ENCODE peak calls at places on chromosome 1, in six cellular contexts. N is GM23248; I is OCI-LY7; G is uterus; O is colonic mucosa; X is CD8-positive, alpha-beta T cell. K is an unnamed sample.

GRCh38 chr1:44723064-44723463 is 7.9 kb downstream of the RNU5D-1 start:
- DNase-seq in N (no peak), I (no peak), G (no peak), O (no peak), X (peak; percentile 53), K (no peak)

GRCh38 chr1:27535386-27535785 is 45.4 kb upstream of the WASF2 start:
- DNase-seq in N (no peak), I (no peak), G (no peak), O (no peak), X (no peak), K (no peak)

GRCh38 chr1:221085712-221086111 is 206.5 kb downstream of the HLX start:
- DNase-seq in N (no peak), I (no peak), G (no peak), O (no peak), X (no peak), K (no peak)

GRCh38 chr1:221032616-221033342 is 153.5 kb downstream of the HLX start:
- DNase-seq in N (peak; percentile 37), I (no peak), G (no peak), O (no peak), X (no peak), K (peak; percentile 17)

GRCh38 chr1:26200413-26200812 is 10.0 kb downstream of the CATSPER4 start:
- DNase-seq in N (no peak), I (no peak), G (no peak), O (no peak), X (no peak), K (no peak)

GRCh38 chr1:241531195-241532172 is 694 bp upstream of the KMO start:
- DNase-seq in N (peak; percentile 84), I (peak; percentile 91), G (no peak), O (no peak), X (no peak), K (peak; percentile 65)

GRCh38 chr1:23369335-23370013 is at the start of gene ZNF436:
- DNase-seq in N (peak; percentile 85), I (peak; percentile 29), G (peak; percentile 92), O (peak; percentile 85), X (peak; percentile 52), K (peak; percentile 94)

GRCh38 chr1:209768354-209768774 is 12.5 kb downstream of the TRAF3IP3 start:
- DNase-seq in N (no peak), I (peak; percentile 5), G (no peak), O (peak; percentile 37), X (peak; percentile 89), K (no peak)

GRCh38 chr1:58815069-58815679 is 31.3 kb upstream of the JUN start:
- DNase-seq in N (peak; percentile 83), I (peak; percentile 72), G (peak; percentile 85), O (peak; percentile 89), X (peak; percentile 69), K (no peak)

GRCh38 chr1:51329443-51330325 is 678 bp downstream of the TTC39A start:
- DNase-seq in N (no peak), I (no peak), G (no peak), O (peak; percentile 83), X (no peak), K (no peak)

GRCh38 chr1:245939756-245940345 is 567.2 kb downstream of the SMYD3 start:
- DNase-seq in N (no peak), I (no peak), G (no peak), O (no peak), X (no peak), K (peak; percentile 51)

GRCh38 chr1:167805041-167805556 is 83.3 kb downstream of the MPZL1 start:
- DNase-seq in N (no peak), I (peak; percentile 37), G (no peak), O (no peak), X (peak; percentile 57), K (no peak)

GRCh38 chr1:28369518-28370219 is at the start of gene PHACTR4:
- DNase-seq in N (peak; percentile 97), I (peak; percentile 93), G (peak; percentile 90), O (peak; percentile 94), X (peak; percentile 85), K (peak; percentile 98)

GRCh38 chr1:230541306-230541705 is 101.0 kb upstream of the COG2 start:
- DNase-seq in N (no peak), I (no peak), G (no peak), O (no peak), X (no peak), K (no peak)

GRCh38 chr1:245856944-245857531 is 650.0 kb downstream of the SMYD3 start:
- DNase-seq in N (peak; percentile 92), I (no peak), G (no peak), O (no peak), X (no peak), K (no peak)

GRCh38 chr1:15493869-15494390 is 18.0 kb downstream of the CELA2B start:
- DNase-seq in N (no peak), I (no peak), G (no peak), O (no peak), X (no peak), K (no peak)

GRCh38 chr1:110756506-110756905 is 81.8 kb upstream of the KCNA3 start:
- DNase-seq in N (no peak), I (no peak), G (no peak), O (no peak), X (no peak), K (peak; percentile 12)

GRCh38 chr1:89175601-89176256 is at the start of gene GBP7:
- DNase-seq in N (no peak), I (no peak), G (no peak), O (no peak), X (no peak), K (no peak)

GRCh38 chr1:115077286-115077983 is 11.9 kb downstream of the TSPAN2 start:
- DNase-seq in N (peak; percentile 20), I (no peak), G (no peak), O (no peak), X (no peak), K (peak; percentile 71)

GRCh38 chr1:236159704-236160539 is 17.6 kb downstream of the GPR137B start:
- DNase-seq in N (no peak), I (no peak), G (no peak), O (peak; percentile 49), X (no peak), K (no peak)

GRCh38 chr1:219871427-219872057 is 56.8 kb downstream of the SLC30A10 start:
- DNase-seq in N (no peak), I (no peak), G (no peak), O (no peak), X (no peak), K (no peak)

GRCh38 chr1:213996320-213997022 is 8.7 kb downstream of the PROX1 start:
- DNase-seq in N (peak; percentile 70), I (no peak), G (no peak), O (no peak), X (no peak), K (peak; percentile 90)

GRCh38 chr1:9689971-9690381 is 38.4 kb downstream of the PIK3CD start:
- DNase-seq in N (peak; percentile 59), I (no peak), G (peak; percentile 29), O (peak; percentile 39), X (peak; percentile 62), K (peak; percentile 45)

GRCh38 chr1:119646521-119647227 is 1.4 kb downstream of the ZNF697 start:
- DNase-seq in N (peak; percentile 83), I (no peak), G (no peak), O (no peak), X (no peak), K (peak; percentile 20)

GRCh38 chr1:236868625-236869467 is 73.8 kb downstream of the MTR start:
- DNase-seq in N (peak; percentile 70), I (peak; percentile 62), G (no peak), O (peak; percentile 30), X (peak; percentile 58), K (peak; percentile 19)

GRCh38 chr1:20166047-20166446 is 19.8 kb upstream of the UBXN10 start:
- DNase-seq in N (peak; percentile 56), I (no peak), G (peak; percentile 24), O (no peak), X (no peak), K (no peak)

GRCh38 chr1:241762713-241763339 is 85.2 kb upstream of the EXO1 start:
- DNase-seq in N (peak; percentile 21), I (no peak), G (no peak), O (no peak), X (no peak), K (no peak)

DNA sequence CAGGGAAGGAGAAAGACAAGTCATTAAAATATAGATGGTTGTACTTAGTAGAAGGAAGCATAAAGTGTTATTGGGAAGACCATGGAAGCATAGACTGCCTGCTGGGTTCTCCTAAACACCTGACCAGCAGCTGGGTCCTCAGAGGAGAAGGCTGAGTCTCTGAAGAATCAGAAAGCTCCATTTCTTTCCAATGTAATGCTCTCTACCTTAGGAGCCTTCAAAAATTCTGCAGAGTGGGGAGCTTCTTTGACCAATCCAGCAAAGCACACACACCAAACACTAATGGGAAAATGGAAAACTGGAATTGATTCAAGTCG is 21.1 kb upstream of the BCL10 start:
- DNase-seq in N (no peak), I (no peak), G (no peak), O (no peak), X (no peak), K (no peak)
- H3K4me3 ChIP-seq in N (peak overlapping the region; percentile 56), I (no peak overlapping the region), G (no peak overlapping the region), O (no peak overlapping the region), X (no peak overlapping the region), K (peak overlapping the region; percentile 28)

DNA sequence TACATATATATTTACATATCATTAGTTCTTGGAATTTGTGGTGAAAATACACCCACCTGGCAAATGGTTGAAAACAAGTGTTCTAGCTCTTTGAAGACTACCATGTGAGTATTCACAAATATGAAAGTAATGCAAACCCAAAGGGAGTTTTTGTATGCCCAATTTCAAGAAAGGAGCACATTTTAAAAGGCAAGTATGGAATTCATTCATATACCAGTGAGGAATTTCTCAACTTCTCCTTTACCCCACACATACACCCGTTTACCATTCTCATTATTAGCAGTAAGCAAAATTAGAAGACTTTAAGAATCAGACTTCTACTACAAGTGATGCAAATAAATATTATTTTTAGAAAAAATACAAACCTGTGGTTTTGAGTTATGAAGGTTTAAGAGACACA is 8.1 kb downstream of the RABGAP1L start:
- DNase-seq in N (no peak), I (no peak), G (no peak), O (no peak), X (no peak), K (no peak)
- H3K4me1 ChIP-seq in N (no peaks in the 10 kb centered on the region), I (peaks cover 69% of the 10 kb centered on the region), G (no peaks in the 10 kb centered on the region), O (no peaks in the 10 kb centered on the region), X (peaks cover 4% of the 10 kb centered on the region), K (peaks cover 13% of the 10 kb centered on the region)

DNA sequence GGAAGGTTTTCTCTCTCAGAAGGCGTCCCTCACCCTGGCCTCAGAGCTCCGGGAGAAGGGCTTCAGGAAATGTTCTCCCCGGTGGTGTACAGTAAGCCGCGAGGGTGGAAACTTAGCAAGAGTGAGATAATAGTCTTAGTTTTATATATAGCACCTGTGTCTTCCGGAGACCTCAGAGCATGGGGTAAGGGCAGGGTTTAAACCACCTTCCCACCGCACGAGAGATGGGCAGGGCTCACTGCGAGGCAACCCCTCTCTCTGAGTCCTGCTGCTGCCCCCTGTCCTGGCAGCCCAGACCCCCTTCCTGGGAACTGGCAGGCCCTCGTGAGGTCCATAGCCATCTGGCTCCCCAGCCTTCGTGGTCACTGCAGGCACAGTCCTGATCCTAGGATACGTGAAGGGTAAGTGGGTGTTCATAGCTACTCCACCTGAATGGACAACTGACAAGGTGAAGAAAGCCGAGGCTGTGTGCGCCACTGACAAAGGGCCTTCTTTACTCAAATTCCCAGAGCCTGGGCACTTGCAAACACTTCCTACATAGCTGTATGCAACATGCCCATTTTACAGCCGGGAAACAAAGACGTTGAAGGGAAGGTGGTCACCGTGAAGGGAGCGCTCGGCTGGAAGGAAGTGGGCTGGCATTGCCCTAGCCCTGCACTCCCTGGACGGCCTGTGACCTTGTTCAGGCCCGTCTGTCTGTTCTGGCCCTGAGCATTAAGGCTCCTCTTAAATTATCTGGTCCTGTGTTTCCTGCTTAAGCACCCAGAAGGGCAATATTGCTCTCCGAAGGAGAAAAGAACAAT is 26.9 kb downstream of the ITPKB start:
- DNase-seq in N (no peak), I (peak; percentile 86), G (no peak), O (no peak), X (peak; percentile 73), K (no peak)
- H3K4me3 ChIP-seq in N (no peak overlapping the region), I (peak overlapping the region; percentile 62), G (no peak overlapping the region), O (no peak overlapping the region), X (peak overlapping the region; percentile 36), K (no peak overlapping the region)

GRCh38 chr1:179938752-179939151 is 15.9 kb upstream of the CEP350 start:
- DNase-seq in N (peak; percentile 16), I (no peak), G (no peak), O (no peak), X (no peak), K (no peak)
- H3K4me1 ChIP-seq in N (no peaks in the 10 kb centered on the region), I (no peaks in the 10 kb centered on the region), G (no peaks in the 10 kb centered on the region), O (no peaks in the 10 kb centered on the region), X (no peaks in the 10 kb centered on the region), K (peaks cover 37% of the 10 kb centered on the region)

K was measured in SJCRH30.